ENCODE peak calls at places on chromosomes 6 and 20, in eight cellular contexts. One of them, this sample, is unnamed.

GRCh38 chr20:46302119-46302518 is 6.2 kb downstream of the CDH22 start:
- DNase-seq in CD4-positive, CD25-positive, alpha-beta regulatory T cell: no peak
- DNase-seq in fibroblast of lung: no peak
- DNase-seq in lower lobe of right lung: no peak
- DNase-seq in upper lobe of right lung: no peak
- DNase-seq in uterus: no peak
- DNase-seq in breast epithelium: no peak
- DNase-seq in MM.1S: no peak
- DNase-seq in this sample: no peak

GRCh38 chr6:16369108-16369507 is 130.7 kb downstream of the GMPR start:
- DNase-seq in CD4-positive, CD25-positive, alpha-beta regulatory T cell: no peak
- DNase-seq in fibroblast of lung: no peak
- DNase-seq in lower lobe of right lung: no peak
- DNase-seq in upper lobe of right lung: no peak
- DNase-seq in uterus: no peak
- DNase-seq in breast epithelium: no peak
- DNase-seq in MM.1S: no peak
- DNase-seq in this sample: no peak

GRCh38 chr6:13524801-13525508 is 37.6 kb upstream of the GFOD1 start:
- DNase-seq in CD4-positive, CD25-positive, alpha-beta regulatory T cell: no peak
- DNase-seq in fibroblast of lung: no peak
- DNase-seq in lower lobe of right lung: no peak
- DNase-seq in upper lobe of right lung: no peak
- DNase-seq in uterus: no peak
- DNase-seq in breast epithelium: no peak
- DNase-seq in MM.1S: no peak
- DNase-seq in this sample: no peak

GRCh38 chr6:149680490-149680889 is 32.0 kb upstream of the KATNA1 start:
- DNase-seq in CD4-positive, CD25-positive, alpha-beta regulatory T cell: no peak
- DNase-seq in fibroblast of lung: no peak
- DNase-seq in lower lobe of right lung: no peak
- DNase-seq in upper lobe of right lung: no peak
- DNase-seq in uterus: no peak
- DNase-seq in breast epithelium: no peak
- DNase-seq in MM.1S: no peak
- DNase-seq in this sample: no peak

GRCh38 chr6:10269814-10270472 is 144.9 kb downstream of the TFAP2A start:
- DNase-seq in CD4-positive, CD25-positive, alpha-beta regulatory T cell: no peak
- DNase-seq in fibroblast of lung: no peak
- DNase-seq in lower lobe of right lung: no peak
- DNase-seq in upper lobe of right lung: no peak
- DNase-seq in uterus: no peak
- DNase-seq in breast epithelium: no peak
- DNase-seq in MM.1S: peak; percentile 76
- DNase-seq in this sample: no peak

GRCh38 chr6:118644007-118644406 is 7.4 kb downstream of the CEP85L start:
- DNase-seq in CD4-positive, CD25-positive, alpha-beta regulatory T cell: no peak
- DNase-seq in fibroblast of lung: no peak
- DNase-seq in lower lobe of right lung: no peak
- DNase-seq in upper lobe of right lung: no peak
- DNase-seq in uterus: no peak
- DNase-seq in breast epithelium: no peak
- DNase-seq in MM.1S: no peak
- DNase-seq in this sample: no peak

GRCh38 chr6:34174846-34175399 is 29.0 kb upstream of the GRM4 start:
- DNase-seq in CD4-positive, CD25-positive, alpha-beta regulatory T cell: no peak
- DNase-seq in fibroblast of lung: no peak
- DNase-seq in lower lobe of right lung: no peak
- DNase-seq in upper lobe of right lung: peak; percentile 23
- DNase-seq in uterus: no peak
- DNase-seq in breast epithelium: no peak
- DNase-seq in MM.1S: no peak
- DNase-seq in this sample: no peak

GRCh38 chr20:25017257-25017803 is 24.8 kb upstream of the APMAP start:
- DNase-seq in CD4-positive, CD25-positive, alpha-beta regulatory T cell: no peak
- DNase-seq in fibroblast of lung: no peak
- DNase-seq in lower lobe of right lung: peak; percentile 89
- DNase-seq in upper lobe of right lung: peak; percentile 91
- DNase-seq in uterus: no peak
- DNase-seq in breast epithelium: peak; percentile 94
- DNase-seq in MM.1S: peak; percentile 95
- DNase-seq in this sample: no peak

GRCh38 chr6:143621159-143621873 is 56.4 kb upstream of the PHACTR2 start:
- DNase-seq in CD4-positive, CD25-positive, alpha-beta regulatory T cell: no peak
- DNase-seq in fibroblast of lung: no peak
- DNase-seq in lower lobe of right lung: no peak
- DNase-seq in upper lobe of right lung: no peak
- DNase-seq in uterus: no peak
- DNase-seq in breast epithelium: no peak
- DNase-seq in MM.1S: no peak
- DNase-seq in this sample: no peak

GRCh38 chr6:160248538-160248937 is 10.1 kb downstream of the SLC22A2 start:
- DNase-seq in CD4-positive, CD25-positive, alpha-beta regulatory T cell: no peak
- DNase-seq in fibroblast of lung: no peak
- DNase-seq in lower lobe of right lung: no peak
- DNase-seq in upper lobe of right lung: no peak
- DNase-seq in uterus: no peak
- DNase-seq in breast epithelium: no peak
- DNase-seq in MM.1S: no peak
- DNase-seq in this sample: no peak

GRCh38 chr6:17045581-17046322 is 56.1 kb upstream of the STMND1 start:
- DNase-seq in CD4-positive, CD25-positive, alpha-beta regulatory T cell: no peak
- DNase-seq in fibroblast of lung: peak; percentile 45
- DNase-seq in lower lobe of right lung: no peak
- DNase-seq in upper lobe of right lung: no peak
- DNase-seq in uterus: no peak
- DNase-seq in breast epithelium: no peak
- DNase-seq in MM.1S: no peak
- DNase-seq in this sample: peak; percentile 17

GRCh38 chr6:55886185-55886836 is 10.9 kb upstream of the BMP5 start:
- DNase-seq in CD4-positive, CD25-positive, alpha-beta regulatory T cell: no peak
- DNase-seq in fibroblast of lung: peak; percentile 64
- DNase-seq in lower lobe of right lung: no peak
- DNase-seq in upper lobe of right lung: no peak
- DNase-seq in uterus: no peak
- DNase-seq in breast epithelium: no peak
- DNase-seq in MM.1S: peak; percentile 14
- DNase-seq in this sample: peak; percentile 51

GRCh38 chr20:49187330-49188100 is 619 bp downstream of the STAU1 start:
- DNase-seq in CD4-positive, CD25-positive, alpha-beta regulatory T cell: no peak
- DNase-seq in fibroblast of lung: no peak
- DNase-seq in lower lobe of right lung: peak; percentile 70
- DNase-seq in upper lobe of right lung: peak; percentile 43
- DNase-seq in uterus: peak; percentile 36
- DNase-seq in breast epithelium: no peak
- DNase-seq in MM.1S: peak; percentile 21
- DNase-seq in this sample: peak; percentile 38

GRCh38 chr6:31814677-31815024 is 432 bp downstream of the HSPA1L start:
- DNase-seq in CD4-positive, CD25-positive, alpha-beta regulatory T cell: peak; percentile 73
- DNase-seq in fibroblast of lung: peak; percentile 98
- DNase-seq in lower lobe of right lung: peak; percentile 95
- DNase-seq in upper lobe of right lung: peak; percentile 95
- DNase-seq in uterus: peak; percentile 99
- DNase-seq in breast epithelium: peak; percentile 98
- DNase-seq in MM.1S: no peak
- DNase-seq in this sample: peak; percentile 90

GRCh38 chr6:16466778-16467177 is 228.4 kb downstream of the GMPR start:
- DNase-seq in CD4-positive, CD25-positive, alpha-beta regulatory T cell: no peak
- DNase-seq in fibroblast of lung: no peak
- DNase-seq in lower lobe of right lung: no peak
- DNase-seq in upper lobe of right lung: no peak
- DNase-seq in uterus: no peak
- DNase-seq in breast epithelium: no peak
- DNase-seq in MM.1S: no peak
- DNase-seq in this sample: no peak

GRCh38 chr6:35725721-35726438 is 11.0 kb upstream of the ARMC12 start:
- DNase-seq in CD4-positive, CD25-positive, alpha-beta regulatory T cell: no peak
- DNase-seq in fibroblast of lung: peak; percentile 88
- DNase-seq in lower lobe of right lung: peak; percentile 82
- DNase-seq in upper lobe of right lung: peak; percentile 86
- DNase-seq in uterus: peak; percentile 81
- DNase-seq in breast epithelium: peak; percentile 78
- DNase-seq in MM.1S: no peak
- DNase-seq in this sample: no peak

GRCh38 chr6:134168580-134169223 is 116.3 kb upstream of the SLC2A12 start:
- DNase-seq in CD4-positive, CD25-positive, alpha-beta regulatory T cell: no peak
- DNase-seq in fibroblast of lung: peak; percentile 27
- DNase-seq in lower lobe of right lung: no peak
- DNase-seq in upper lobe of right lung: no peak
- DNase-seq in uterus: no peak
- DNase-seq in breast epithelium: no peak
- DNase-seq in MM.1S: no peak
- DNase-seq in this sample: peak; percentile 56

GRCh38 chr20:43446361-43446879 is 11.3 kb upstream of the SRSF6 start:
- DNase-seq in CD4-positive, CD25-positive, alpha-beta regulatory T cell: no peak
- DNase-seq in fibroblast of lung: no peak
- DNase-seq in lower lobe of right lung: no peak
- DNase-seq in upper lobe of right lung: no peak
- DNase-seq in uterus: no peak
- DNase-seq in breast epithelium: no peak
- DNase-seq in MM.1S: no peak
- DNase-seq in this sample: no peak

GRCh38 chr6:82971877-82972460 is 93.7 kb downstream of the UBE3D start:
- DNase-seq in CD4-positive, CD25-positive, alpha-beta regulatory T cell: no peak
- DNase-seq in fibroblast of lung: no peak
- DNase-seq in lower lobe of right lung: no peak
- DNase-seq in upper lobe of right lung: no peak
- DNase-seq in uterus: no peak
- DNase-seq in breast epithelium: no peak
- DNase-seq in MM.1S: no peak
- DNase-seq in this sample: no peak

GRCh38 chr6:169915769-169916550 is 164.5 kb downstream of the ERMARD start:
- DNase-seq in CD4-positive, CD25-positive, alpha-beta regulatory T cell: no peak
- DNase-seq in fibroblast of lung: no peak
- DNase-seq in lower lobe of right lung: no peak
- DNase-seq in upper lobe of right lung: no peak
- DNase-seq in uterus: peak; percentile 54
- DNase-seq in breast epithelium: no peak
- DNase-seq in MM.1S: no peak
- DNase-seq in this sample: no peak
- H3K9me3 ChIP-seq in CD4-positive, CD25-positive, alpha-beta regulatory T cell: no peaks in the 10 kb centered on the region
- H3K9me3 ChIP-seq in fibroblast of lung: peaks cover 8% of the 10 kb centered on the region
- H3K9me3 ChIP-seq in lower lobe of right lung: no peaks in the 10 kb centered on the region
- H3K9me3 ChIP-seq in upper lobe of right lung: no peaks in the 10 kb centered on the region
- H3K9me3 ChIP-seq in uterus: no peaks in the 10 kb centered on the region
- H3K9me3 ChIP-seq in breast epithelium: no peaks in the 10 kb centered on the region
- H3K9me3 ChIP-seq in MM.1S: no peaks in the 10 kb centered on the region
- H3K9me3 ChIP-seq in this sample: no peaks in the 10 kb centered on the region

DNA sequence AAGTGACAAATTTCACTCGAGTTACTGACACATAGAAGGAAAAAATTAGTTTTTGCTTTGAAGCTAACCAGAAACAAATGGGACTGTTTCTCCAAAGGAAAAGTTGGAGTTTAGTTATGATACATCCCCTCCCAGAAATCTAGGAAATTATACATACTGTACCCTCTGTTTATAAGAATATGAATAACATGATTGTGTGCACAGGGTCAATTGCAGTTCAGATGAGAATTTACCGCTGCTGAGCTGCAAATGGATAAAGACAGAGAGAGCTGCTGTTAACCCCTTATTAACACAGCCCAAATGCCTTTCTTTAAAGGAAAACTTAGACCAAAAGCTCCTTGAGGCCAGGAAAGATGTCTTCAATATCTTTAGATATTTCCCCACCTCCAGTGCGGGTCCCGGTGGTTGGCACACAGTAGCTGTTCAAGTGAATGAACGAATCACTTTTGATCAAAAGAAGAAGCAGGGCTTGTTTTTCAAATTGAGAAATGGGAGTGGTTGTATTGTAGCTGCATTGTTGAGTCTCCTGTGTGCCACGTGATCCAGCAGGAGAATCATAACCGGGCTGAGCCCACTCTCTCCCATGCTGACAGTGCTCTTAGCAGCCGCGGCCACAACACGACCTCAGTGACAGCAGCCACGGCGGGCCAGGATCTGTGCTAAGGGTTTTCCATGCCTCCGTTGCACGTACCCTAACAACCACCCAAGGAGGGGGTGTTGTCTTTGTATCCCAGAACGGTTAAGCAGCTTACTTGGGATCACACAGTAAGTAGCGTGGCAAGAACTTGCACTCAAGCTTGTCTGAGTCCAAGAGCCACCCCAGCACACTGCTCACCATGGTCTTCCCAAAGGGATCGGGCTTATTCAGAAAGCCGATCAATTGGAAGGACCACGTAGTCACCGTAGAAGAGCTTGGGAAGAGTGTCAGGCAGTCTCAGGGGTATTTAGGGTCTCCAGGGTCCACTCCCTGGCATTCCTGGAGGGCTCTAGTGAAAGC is 53.5 kb upstream of the BMP6 start:
- DNase-seq in CD4-positive, CD25-positive, alpha-beta regulatory T cell: no peak
- DNase-seq in fibroblast of lung: peak; percentile 14
- DNase-seq in lower lobe of right lung: no peak
- DNase-seq in upper lobe of right lung: no peak
- DNase-seq in uterus: no peak
- DNase-seq in breast epithelium: no peak
- DNase-seq in MM.1S: no peak
- DNase-seq in this sample: peak; percentile 10
- H3K27ac ChIP-seq in CD4-positive, CD25-positive, alpha-beta regulatory T cell: no peak overlapping the region
- H3K27ac ChIP-seq in fibroblast of lung: no peak overlapping the region
- H3K27ac ChIP-seq in lower lobe of right lung: no peak overlapping the region
- H3K27ac ChIP-seq in upper lobe of right lung: no peak overlapping the region
- H3K27ac ChIP-seq in uterus: no peak overlapping the region
- H3K27ac ChIP-seq in breast epithelium: no peak overlapping the region
- H3K27ac ChIP-seq in MM.1S: no peak overlapping the region
- H3K27ac ChIP-seq in this sample: no peak overlapping the region

DNA sequence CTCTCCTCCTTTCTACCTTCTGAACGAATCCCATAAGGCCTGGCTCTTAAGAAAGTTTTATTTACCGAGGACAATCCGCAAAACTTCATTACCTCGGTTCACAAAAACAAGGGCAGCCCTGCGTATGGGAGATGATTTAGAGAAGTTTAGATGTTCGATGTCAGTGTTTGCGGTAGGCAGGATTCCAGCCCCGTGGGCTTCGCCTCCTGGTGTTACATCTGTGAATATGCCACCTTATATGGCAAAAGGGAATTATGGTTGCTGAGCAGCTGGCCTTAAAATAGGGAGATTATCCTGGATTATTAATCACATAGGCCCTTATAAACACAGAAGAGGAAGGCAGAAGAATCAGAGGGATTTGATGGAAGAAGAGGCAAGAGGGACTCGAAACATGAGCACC is 21.1 kb downstream of the BMP6 start:
- DNase-seq in CD4-positive, CD25-positive, alpha-beta regulatory T cell: no peak
- DNase-seq in fibroblast of lung: no peak
- DNase-seq in lower lobe of right lung: no peak
- DNase-seq in upper lobe of right lung: no peak
- DNase-seq in uterus: no peak
- DNase-seq in breast epithelium: no peak
- DNase-seq in MM.1S: no peak
- DNase-seq in this sample: no peak
- H3K27me3 ChIP-seq in CD4-positive, CD25-positive, alpha-beta regulatory T cell: no peaks in the 10 kb centered on the region
- H3K27me3 ChIP-seq in fibroblast of lung: no peaks in the 10 kb centered on the region
- H3K27me3 ChIP-seq in lower lobe of right lung: no peaks in the 10 kb centered on the region
- H3K27me3 ChIP-seq in upper lobe of right lung: no peaks in the 10 kb centered on the region
- H3K27me3 ChIP-seq in uterus: no peaks in the 10 kb centered on the region
- H3K27me3 ChIP-seq in breast epithelium: no peaks in the 10 kb centered on the region
- H3K27me3 ChIP-seq in MM.1S: no peaks in the 10 kb centered on the region
- H3K27me3 ChIP-seq in this sample: peaks cover 28% of the 10 kb centered on the region

DNA sequence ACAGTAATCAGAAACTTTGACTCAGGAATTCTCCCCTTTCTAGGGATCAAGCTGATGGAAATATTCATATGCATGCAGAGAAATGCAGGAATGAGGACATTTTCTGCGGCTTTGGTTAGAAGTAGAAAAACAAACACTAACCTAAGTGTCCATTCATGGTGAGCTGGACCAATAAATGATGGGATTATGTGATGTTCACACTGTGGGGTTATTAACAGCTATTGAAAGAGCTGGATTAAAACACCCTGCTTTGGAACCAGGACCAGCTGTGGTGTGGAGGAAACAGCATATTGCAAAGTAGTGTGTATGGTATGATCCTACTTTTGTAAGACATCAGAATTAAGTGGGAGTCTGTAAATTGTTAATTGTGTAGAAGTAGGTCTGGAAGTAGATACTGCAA is 143.0 kb downstream of the SYCP2 start:
- DNase-seq in CD4-positive, CD25-positive, alpha-beta regulatory T cell: no peak
- DNase-seq in fibroblast of lung: no peak
- DNase-seq in lower lobe of right lung: no peak
- DNase-seq in upper lobe of right lung: no peak
- DNase-seq in uterus: no peak
- DNase-seq in breast epithelium: no peak
- DNase-seq in MM.1S: no peak
- DNase-seq in this sample: no peak
- H3K9me3 ChIP-seq in CD4-positive, CD25-positive, alpha-beta regulatory T cell: no peaks in the 10 kb centered on the region
- H3K9me3 ChIP-seq in fibroblast of lung: no peaks in the 10 kb centered on the region
- H3K9me3 ChIP-seq in lower lobe of right lung: peaks cover 13% of the 10 kb centered on the region
- H3K9me3 ChIP-seq in upper lobe of right lung: no peaks in the 10 kb centered on the region
- H3K9me3 ChIP-seq in uterus: no peaks in the 10 kb centered on the region
- H3K9me3 ChIP-seq in breast epithelium: peaks cover 8% of the 10 kb centered on the region
- H3K9me3 ChIP-seq in MM.1S: no peaks in the 10 kb centered on the region
- H3K9me3 ChIP-seq in this sample: no peaks in the 10 kb centered on the region